ENCODE peak calls at places on chromosomes 4 and X, in six cellular contexts. O, T, J, C, K and U are unnamed samples.

GRCh38 chrX:17525266-17525665 is 150.3 kb downstream of the NHS start:
- DNase-seq in O (no peak), T (no peak), J (no peak), C (no peak), K (peak), U (no peak)

GRCh38 chr4:153159728-153160221 is 44.5 kb upstream of the TRIM2 start:
- DNase-seq in O (no peak), T (no peak), J (no peak), C (no peak), K (peak), U (peak)

GRCh38 chr4:11543710-11544109 is 115.0 kb upstream of the HS3ST1 start:
- DNase-seq in O (no peak), T (no peak), J (no peak), C (no peak), K (peak), U (no peak)

GRCh38 chr4:165131247-165131832 is 18.7 kb upstream of the TMEM192 start:
- DNase-seq in O (peak), T (no peak), J (peak), C (peak), K (peak), U (peak)

GRCh38 chr4:84166486-84166885 is 332.6 kb downstream of the NKX6-1 start:
- DNase-seq in O (no peak), T (no peak), J (no peak), C (no peak), K (no peak), U (no peak)

GRCh38 chr4:6641164-6641970 is 882 bp downstream of the MRFAP1 start:
- DNase-seq in O (peak), T (no peak), J (no peak), C (no peak), K (peak), U (peak)

GRCh38 chr4:125750827-125751466 is 436.2 kb downstream of the FAT4 start:
- DNase-seq in O (no peak), T (no peak), J (peak), C (no peak), K (peak), U (peak)

GRCh38 chr4:104905546-104905945 is 241.1 kb upstream of the TET2 start:
- DNase-seq in O (no peak), T (no peak), J (no peak), C (no peak), K (peak), U (no peak)

GRCh38 chr4:56575820-56576429 is 70.3 kb downstream of the ARL9 start:
- DNase-seq in O (no peak), T (no peak), J (no peak), C (peak), K (peak), U (peak)

GRCh38 chrX:40177942-40178715 is 80.4 kb upstream of the BCOR start:
- DNase-seq in O (no peak), T (no peak), J (no peak), C (no peak), K (no peak), U (no peak)

GRCh38 chr4:176964116-176964691 is 171.5 kb upstream of the VEGFC start:
- DNase-seq in O (no peak), T (no peak), J (no peak), C (no peak), K (no peak), U (no peak)

GRCh38 chr4:189912170-189912569 is 28.5 kb upstream of the FRG1 start:
- DNase-seq in O (no peak), T (no peak), J (no peak), C (no peak), K (no peak), U (no peak)

GRCh38 chrX:73916931-73917657 is 354.1 kb downstream of the CHIC1 start:
- DNase-seq in O (no peak), T (no peak), J (peak), C (peak), K (peak), U (peak)

GRCh38 chrX:11704725-11705495 is 39.2 kb upstream of the ARHGAP6 start:
- DNase-seq in O (no peak), T (no peak), J (no peak), C (no peak), K (peak), U (no peak)

GRCh38 chrX:10106801-10107200 is 50.0 kb upstream of the CLCN4 start:
- DNase-seq in O (peak), T (no peak), J (no peak), C (no peak), K (no peak), U (no peak)

GRCh38 chrX:67583171-67583570 is 39.4 kb downstream of the AR start:
- DNase-seq in O (no peak), T (no peak), J (no peak), C (no peak), K (no peak), U (no peak)

GRCh38 chr4:61500883-61501282 is 300.8 kb downstream of the ADGRL3 start:
- DNase-seq in O (no peak), T (no peak), J (no peak), C (no peak), K (peak), U (no peak)
- TF ChIP-seq CTCF in O (no peak), T (no peak), J (no peak), C (no peak), K (peak), U (no peak)

DNA sequence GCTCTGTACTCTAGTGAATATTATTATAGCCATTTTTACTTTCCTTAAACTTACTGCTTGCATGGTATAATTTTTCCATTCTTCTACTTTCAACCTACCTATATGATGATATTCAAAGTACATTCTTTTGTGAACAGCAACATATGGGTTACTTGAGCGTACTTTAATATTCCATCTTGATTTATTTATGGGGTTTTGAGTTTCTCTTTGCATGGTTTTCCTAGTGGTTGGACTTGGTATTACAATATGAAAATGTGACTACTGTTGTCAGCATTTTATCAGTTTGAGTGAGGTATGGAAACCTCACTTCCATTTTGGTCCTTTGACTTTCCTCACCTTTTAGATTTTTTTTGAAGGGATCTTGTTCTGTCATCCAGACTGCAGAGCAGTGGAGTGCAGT is 35.9 kb downstream of the ADGRG4 start:
- DNase-seq in O (no peak), T (no peak), J (no peak), C (no peak), K (peak), U (no peak)
- TF ChIP-seq CTCF in O (peak), T (no peak), J (peak), C (peak), K (peak), U (peak)

GRCh38 chr4:26860922-26861433 is 337 bp downstream of the STIM2 start:
- DNase-seq in O (peak), T (no peak), J (no peak), C (no peak), K (no peak), U (peak)

GRCh38 chr4:26859762-26860156 is 882 bp upstream of the STIM2 start:
- DNase-seq in O (no peak), T (no peak), J (no peak), C (no peak), K (no peak), U (no peak)

GRCh38 chr4:26858947-26859401 is 1.7 kb upstream of the STIM2 start:
- DNase-seq in O (no peak), T (no peak), J (no peak), C (no peak), K (no peak), U (no peak)

GRCh38 chr4:26861434-26862186 is 969 bp downstream of the STIM2 start:
- DNase-seq in O (peak), T (no peak), J (no peak), C (no peak), K (peak), U (peak)

GRCh38 chr4:26860157-26860921 is at the start of gene STIM2:
- DNase-seq in O (peak), T (peak), J (peak), C (peak), K (peak), U (peak)
- TF ChIP-seq CTCF in O (peak), T (peak), J (peak), C (peak), K (peak), U (peak)

GRCh38 chr4:111855308-111855707 is 289.9 kb upstream of the FAM241A start:
- DNase-seq in O (no peak), T (no peak), J (no peak), C (no peak), K (no peak), U (no peak)
- TF ChIP-seq CTCF in O (no peak), T (no peak), J (no peak), C (no peak), K (no peak), U (no peak)

DNA sequence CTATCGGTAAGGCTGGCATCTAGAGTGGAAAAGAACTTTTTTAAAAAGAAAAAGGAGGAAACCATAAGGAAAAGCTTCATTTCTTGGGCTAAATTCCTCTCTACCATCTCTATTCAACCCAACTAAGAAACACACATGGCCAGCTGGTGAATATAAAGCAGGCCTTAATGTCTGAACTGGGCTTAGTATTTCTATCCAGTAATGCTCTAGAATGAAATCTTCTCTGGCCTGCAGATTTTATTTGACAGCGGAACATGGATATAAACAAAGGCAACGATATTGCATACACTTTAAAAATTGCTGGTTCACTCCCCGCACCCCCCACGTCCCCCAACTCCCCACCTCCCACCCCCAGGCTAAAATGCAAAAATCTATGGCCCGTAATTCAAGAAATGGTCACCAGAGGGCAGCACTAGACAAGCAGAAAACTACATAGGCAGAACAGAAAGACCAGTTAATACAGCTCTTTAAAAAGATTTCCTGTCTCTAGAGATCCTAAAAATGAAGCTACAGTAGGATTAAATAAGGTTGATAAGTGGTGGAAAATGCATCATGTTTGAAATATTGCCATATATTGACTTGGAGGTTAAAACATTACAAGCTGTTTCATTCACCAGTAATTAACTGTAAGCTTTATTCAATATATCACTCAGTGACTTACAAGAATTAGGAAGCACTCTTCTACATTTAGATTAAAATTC is 155.2 kb upstream of the GALNT7 start:
- DNase-seq in O (peak), T (no peak), J (no peak), C (no peak), K (peak), U (peak)
- TF ChIP-seq CTCF in O (peak), T (peak), J (peak), C (peak), K (peak), U (peak)